ENCODE peak calls at places on chromosomes 4 and X, in eight cellular contexts. B, K, Q, L, C, D, O and W are unnamed samples. For H3K36me3, the result is how much of the 10 kb centered on the place peaks cover.

GRCh38 chr4:163395055-163395454 is 51.4 kb downstream of the NPY5R start:
- DNase-seq in B (no peak), K (no peak), Q (peak), L (no peak), C (peak), D (no peak), O (no peak), W (no peak)

GRCh38 chr4:113673450-113673849 is 88.1 kb downstream of the CAMK2D start:
- DNase-seq in B (no peak), K (peak), Q (no peak), L (no peak), C (peak), D (no peak), O (no peak), W (no peak)

GRCh38 chr4:166064706-166065105 is 191.7 kb downstream of the TLL1 start:
- DNase-seq in B (no peak), K (no peak), Q (no peak), L (no peak), C (no peak), D (no peak), O (no peak), W (no peak)

GRCh38 chr4:140935259-140935658 is 179.1 kb upstream of the TBC1D9 start:
- DNase-seq in B (no peak), K (peak), Q (no peak), L (no peak), C (no peak), D (no peak), O (no peak), W (no peak)

GRCh38 chrX:38006778-38007177 is 425 bp downstream of the SYTL5 start:
- DNase-seq in B (no peak), K (no peak), Q (no peak), L (no peak), C (no peak), D (no peak), O (no peak), W (no peak)

GRCh38 chr4:55941881-55942280 is 6.9 kb upstream of the CEP135 start:
- DNase-seq in B (no peak), K (no peak), Q (no peak), L (no peak), C (no peak), D (no peak), O (no peak), W (no peak)

GRCh38 chr4:57136281-57136680 is 26.1 kb upstream of the IGFBP7 start:
- DNase-seq in B (no peak), K (no peak), Q (peak), L (no peak), C (peak), D (no peak), O (no peak), W (peak)

GRCh38 chr4:2301806-2302205 is 39.9 kb upstream of the MXD4 start:
- DNase-seq in B (peak), K (no peak), Q (no peak), L (peak), C (no peak), D (no peak), O (no peak), W (no peak)

GRCh38 chr4:107757860-107758476 is 37.9 kb upstream of the PAPSS1 start:
- DNase-seq in B (no peak), K (peak), Q (no peak), L (no peak), C (peak), D (no peak), O (no peak), W (peak)

GRCh38 chrX:65407157-65407626 is 127.4 kb downstream of the LAS1L start:
- DNase-seq in B (no peak), K (peak), Q (no peak), L (no peak), C (no peak), D (no peak), O (no peak), W (peak)

GRCh38 chr4:31657859-31658258 is 937.7 kb downstream of the PCDH7 start:
- DNase-seq in B (no peak), K (no peak), Q (no peak), L (no peak), C (peak), D (no peak), O (no peak), W (no peak)

GRCh38 chr4:26238426-26238781 is 82.4 kb upstream of the RBPJ start:
- DNase-seq in B (no peak), K (peak), Q (no peak), L (no peak), C (no peak), D (no peak), O (no peak), W (no peak)

GRCh38 chr4:26242451-26242850 is 78.4 kb upstream of the RBPJ start:
- DNase-seq in B (no peak), K (no peak), Q (no peak), L (no peak), C (peak), D (no peak), O (no peak), W (no peak)

GRCh38 chr4:26239796-26240195 is 81.0 kb upstream of the RBPJ start:
- DNase-seq in B (no peak), K (no peak), Q (no peak), L (no peak), C (no peak), D (no peak), O (no peak), W (no peak)

GRCh38 chr4:26237916-26238315 is 82.9 kb upstream of the RBPJ start:
- DNase-seq in B (no peak), K (no peak), Q (no peak), L (no peak), C (no peak), D (no peak), O (no peak), W (no peak)

GRCh38 chr4:26238782-26239647 is 81.8 kb upstream of the RBPJ start:
- DNase-seq in B (no peak), K (peak), Q (peak), L (no peak), C (peak), D (no peak), O (no peak), W (peak)
- H3K4me3 ChIP-seq in B (no peak), K (no peak), Q (peak), L (no peak), C (no peak), D (no peak), O (no peak), W (no peak)

DNA sequence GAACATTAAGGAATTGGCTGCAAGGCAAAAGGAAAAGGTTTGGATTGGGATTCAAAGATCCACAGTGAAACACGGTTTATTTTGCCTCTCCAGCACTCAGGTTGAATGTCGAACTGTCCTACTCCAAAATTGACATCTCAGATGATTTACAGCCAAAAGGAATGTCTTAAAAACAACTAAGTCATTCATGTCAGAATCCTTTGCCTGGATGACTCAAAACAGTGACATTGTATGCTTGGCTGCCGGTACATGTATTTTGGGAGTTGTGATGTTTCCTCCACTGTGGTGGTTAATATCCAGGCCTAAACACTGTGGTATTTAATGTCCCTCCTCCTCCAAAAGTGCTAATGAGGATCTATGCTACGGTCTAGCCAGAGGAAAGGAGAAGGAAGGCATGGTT is 20.8 kb downstream of the PGM2 start:
- DNase-seq in B (no peak), K (no peak), Q (no peak), L (no peak), C (no peak), D (no peak), O (no peak), W (no peak)
- H3K36me3 ChIP-seq in B (under half), K (under half), Q (half or more), L (half or more), C (under half), D (half or more), O (under half), W (under half)

GRCh38 chrX:144896323-144896722 is 351.0 kb upstream of the SPANXN1 start:
- DNase-seq in B (no peak), K (peak), Q (no peak), L (no peak), C (no peak), D (peak), O (no peak), W (no peak)
- TF ChIP-seq CTCF in B (no peak), K (peak), Q (peak), L (no peak), C (peak), D (no peak), O (peak), W (no peak)

GRCh38 chr4:48342559-48342878 is 1.2 kb downstream of the SLAIN2 start:
- DNase-seq in B (no peak), K (no peak), Q (no peak), L (no peak), C (no peak), D (no peak), O (no peak), W (no peak)
- H3K4me3 ChIP-seq in B (peak), K (peak), Q (peak), L (peak), C (peak), D (peak), O (peak), W (peak)

GRCh38 chr4:109496875-109497274 is 63.2 kb upstream of the MCUB start:
- DNase-seq in B (no peak), K (no peak), Q (no peak), L (no peak), C (no peak), D (no peak), O (no peak), W (no peak)
- H3K36me3 ChIP-seq in B (under half), K (under half), Q (under half), L (half or more), C (under half), D (half or more), O (under half), W (half or more)